ENCODE peak calls at places on chromosomes 2 and 18, in ten cellular contexts. One of them, this sample, is unnamed.

GRCh38 chr18:35278969-35279368 is 11.1 kb downstream of the ZSCAN30 start:
- DNase-seq in HepG2: no peak
- DNase-seq in GM12891: no peak
- DNase-seq in K562: no peak
- DNase-seq in spleen: no peak
- DNase-seq in breast epithelium: no peak
- DNase-seq in sigmoid colon: no peak
- DNase-seq in GM12878: no peak
- DNase-seq in stomach: no peak
- DNase-seq in HCT116: no peak
- DNase-seq in this sample: no peak

GRCh38 chr18:37980556-37980955 is 415.0 kb upstream of the CELF4 start:
- DNase-seq in stomach: no peak
- DNase-seq in spleen: no peak
- DNase-seq in K562: no peak
- DNase-seq in HepG2: no peak
- DNase-seq in HCT116: no peak
- DNase-seq in breast epithelium: no peak
- DNase-seq in GM12891: no peak
- DNase-seq in sigmoid colon: no peak
- DNase-seq in GM12878: no peak
- DNase-seq in this sample: no peak

GRCh38 chr2:108621087-108621559 is 86.9 kb downstream of the LIMS1 start:
- DNase-seq in stomach: peak
- DNase-seq in HCT116: peak
- DNase-seq in K562: peak
- DNase-seq in sigmoid colon: no peak
- DNase-seq in GM12878: no peak
- DNase-seq in GM12891: no peak
- DNase-seq in breast epithelium: peak
- DNase-seq in spleen: peak
- DNase-seq in HepG2: no peak
- DNase-seq in this sample: peak

GRCh38 chr2:177602611-177603164 is 210.1 kb downstream of the AGPS start:
- DNase-seq in HCT116: no peak
- DNase-seq in K562: peak
- DNase-seq in stomach: no peak
- DNase-seq in spleen: no peak
- DNase-seq in HepG2: peak
- DNase-seq in sigmoid colon: no peak
- DNase-seq in breast epithelium: no peak
- DNase-seq in GM12878: no peak
- DNase-seq in GM12891: no peak
- DNase-seq in this sample: no peak

GRCh38 chr2:11701206-11701605 is 31.2 kb upstream of the NTSR2 start:
- DNase-seq in spleen: no peak
- DNase-seq in K562: no peak
- DNase-seq in breast epithelium: no peak
- DNase-seq in GM12891: no peak
- DNase-seq in sigmoid colon: peak
- DNase-seq in GM12878: no peak
- DNase-seq in HCT116: no peak
- DNase-seq in HepG2: no peak
- DNase-seq in stomach: no peak
- DNase-seq in this sample: no peak

GRCh38 chr2:226684563-226684959 is 115.1 kb downstream of the IRS1 start:
- DNase-seq in HepG2: no peak
- DNase-seq in HCT116: no peak
- DNase-seq in spleen: no peak
- DNase-seq in GM12878: no peak
- DNase-seq in GM12891: no peak
- DNase-seq in sigmoid colon: no peak
- DNase-seq in K562: no peak
- DNase-seq in breast epithelium: no peak
- DNase-seq in stomach: no peak
- DNase-seq in this sample: no peak

GRCh38 chr2:207750315-207750714 is 19.4 kb downstream of the FZD5 start:
- DNase-seq in spleen: no peak
- DNase-seq in stomach: no peak
- DNase-seq in GM12878: no peak
- DNase-seq in HCT116: no peak
- DNase-seq in breast epithelium: no peak
- DNase-seq in GM12891: no peak
- DNase-seq in sigmoid colon: no peak
- DNase-seq in K562: no peak
- DNase-seq in HepG2: peak
- DNase-seq in this sample: no peak

GRCh38 chr2:45845058-45845457 is 193.6 kb downstream of the PRKCE start:
- DNase-seq in stomach: no peak
- DNase-seq in HepG2: no peak
- DNase-seq in K562: no peak
- DNase-seq in HCT116: no peak
- DNase-seq in sigmoid colon: no peak
- DNase-seq in GM12891: no peak
- DNase-seq in breast epithelium: no peak
- DNase-seq in spleen: no peak
- DNase-seq in GM12878: no peak
- DNase-seq in this sample: no peak

GRCh38 chr18:22847392-22847791 is 85.7 kb upstream of the RBBP8 start:
- DNase-seq in breast epithelium: no peak
- DNase-seq in spleen: no peak
- DNase-seq in GM12878: no peak
- DNase-seq in stomach: no peak
- DNase-seq in HepG2: no peak
- DNase-seq in sigmoid colon: no peak
- DNase-seq in K562: no peak
- DNase-seq in GM12891: no peak
- DNase-seq in HCT116: no peak
- DNase-seq in this sample: no peak

GRCh38 chr2:44955593-44956449 is 14.3 kb downstream of the SIX3 start:
- DNase-seq in GM12891: peak
- DNase-seq in HepG2: peak
- DNase-seq in spleen: peak
- DNase-seq in K562: peak
- DNase-seq in stomach: peak
- DNase-seq in GM12878: no peak
- DNase-seq in HCT116: peak
- DNase-seq in breast epithelium: peak
- DNase-seq in sigmoid colon: peak
- DNase-seq in this sample: peak

GRCh38 chr2:85736456-85737355 is 17.1 kb upstream of the ATOH8 start:
- DNase-seq in HepG2: no peak
- DNase-seq in K562: no peak
- DNase-seq in HCT116: no peak
- DNase-seq in GM12891: no peak
- DNase-seq in spleen: no peak
- DNase-seq in breast epithelium: no peak
- DNase-seq in sigmoid colon: no peak
- DNase-seq in stomach: no peak
- DNase-seq in GM12878: no peak
- DNase-seq in this sample: no peak

GRCh38 chr2:85737481-85737880 is 16.3 kb upstream of the ATOH8 start:
- DNase-seq in GM12891: no peak
- DNase-seq in GM12878: no peak
- DNase-seq in breast epithelium: peak
- DNase-seq in stomach: peak
- DNase-seq in spleen: no peak
- DNase-seq in sigmoid colon: peak
- DNase-seq in HCT116: no peak
- DNase-seq in K562: no peak
- DNase-seq in HepG2: peak
- DNase-seq in this sample: no peak

GRCh38 chr2:85734015-85734414 is 19.8 kb upstream of the ATOH8 start:
- DNase-seq in sigmoid colon: peak
- DNase-seq in stomach: no peak
- DNase-seq in spleen: no peak
- DNase-seq in GM12878: no peak
- DNase-seq in HepG2: no peak
- DNase-seq in K562: no peak
- DNase-seq in HCT116: no peak
- DNase-seq in breast epithelium: no peak
- DNase-seq in GM12891: no peak
- DNase-seq in this sample: no peak

GRCh38 chr2:85734942-85735608 is 18.7 kb upstream of the ATOH8 start:
- DNase-seq in HepG2: no peak
- DNase-seq in breast epithelium: no peak
- DNase-seq in GM12878: no peak
- DNase-seq in HCT116: no peak
- DNase-seq in spleen: no peak
- DNase-seq in stomach: no peak
- DNase-seq in K562: no peak
- DNase-seq in sigmoid colon: no peak
- DNase-seq in GM12891: no peak
- DNase-seq in this sample: no peak

GRCh38 chr2:85735691-85736090 is 18.1 kb upstream of the ATOH8 start:
- DNase-seq in K562: no peak
- DNase-seq in sigmoid colon: no peak
- DNase-seq in GM12891: no peak
- DNase-seq in HCT116: no peak
- DNase-seq in spleen: no peak
- DNase-seq in GM12878: no peak
- DNase-seq in HepG2: no peak
- DNase-seq in breast epithelium: no peak
- DNase-seq in stomach: no peak
- DNase-seq in this sample: no peak
- TF ChIP-seq POLR2AphosphoS5 in K562: no peak
- TF ChIP-seq POLR2AphosphoS5 in sigmoid colon: no peak
- TF ChIP-seq POLR2AphosphoS5 in GM12891: no peak
- TF ChIP-seq POLR2AphosphoS5 in HCT116: no peak
- TF ChIP-seq POLR2AphosphoS5 in spleen: no peak
- TF ChIP-seq POLR2AphosphoS5 in GM12878: no peak
- TF ChIP-seq POLR2AphosphoS5 in HepG2: no peak
- TF ChIP-seq POLR2AphosphoS5 in breast epithelium: no peak
- TF ChIP-seq POLR2AphosphoS5 in stomach: no peak
- TF ChIP-seq POLR2AphosphoS5 in this sample: no peak

DNA sequence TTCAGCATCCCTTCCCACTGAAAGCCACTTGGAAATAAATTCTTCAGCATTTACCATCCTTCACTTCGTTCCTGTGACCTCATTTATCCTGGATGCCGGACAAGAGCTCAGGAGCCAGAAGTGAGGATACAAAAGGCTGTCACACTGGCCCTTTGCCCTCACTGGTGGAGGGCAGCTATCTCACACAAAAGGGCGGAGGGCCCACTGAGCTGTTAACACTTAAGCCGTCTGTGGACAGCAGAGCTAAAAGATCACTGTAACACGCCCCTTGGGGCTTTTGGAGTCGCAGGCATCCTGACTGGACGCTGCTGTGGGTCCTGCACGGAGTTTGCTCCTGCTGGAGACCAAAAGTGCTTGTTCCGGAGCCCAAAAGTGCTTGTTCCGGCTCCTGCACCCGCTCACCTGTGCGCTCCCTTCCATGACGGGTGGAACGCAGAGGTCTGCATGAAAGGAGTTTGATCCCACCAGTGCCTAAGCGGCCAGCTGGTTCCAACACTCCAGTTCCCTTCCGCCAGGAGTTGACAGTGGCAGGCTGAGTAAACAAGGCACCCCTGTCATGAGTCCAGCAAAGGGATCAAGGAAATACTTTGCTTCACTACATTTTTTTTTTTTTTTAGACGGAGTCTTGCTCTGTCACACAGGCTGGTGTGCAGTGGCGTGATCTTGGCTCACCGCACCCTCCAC is 572.0 kb upstream of the LINC00305 start:
- DNase-seq in HCT116: no peak
- DNase-seq in GM12891: no peak
- DNase-seq in K562: no peak
- DNase-seq in stomach: peak
- DNase-seq in sigmoid colon: no peak
- DNase-seq in spleen: no peak
- DNase-seq in breast epithelium: no peak
- DNase-seq in GM12878: no peak
- DNase-seq in HepG2: peak
- DNase-seq in this sample: no peak
- TF ChIP-seq POLR2A in HCT116: no peak
- TF ChIP-seq POLR2A in GM12891: no peak
- TF ChIP-seq POLR2A in K562: no peak
- TF ChIP-seq POLR2A in stomach: no peak
- TF ChIP-seq POLR2A in sigmoid colon: no peak
- TF ChIP-seq POLR2A in spleen: no peak
- TF ChIP-seq POLR2A in breast epithelium: no peak
- TF ChIP-seq POLR2A in GM12878: no peak
- TF ChIP-seq POLR2A in HepG2: no peak
- TF ChIP-seq POLR2A in this sample: no peak

GRCh38 chr2:27723372-27724144 is 48.0 kb upstream of the MRPL33 start:
- DNase-seq in HCT116: peak
- DNase-seq in stomach: peak
- DNase-seq in HepG2: peak
- DNase-seq in breast epithelium: peak
- DNase-seq in GM12878: no peak
- DNase-seq in spleen: no peak
- DNase-seq in GM12891: no peak
- DNase-seq in K562: peak
- DNase-seq in sigmoid colon: peak
- DNase-seq in this sample: peak
- TF ChIP-seq POLR2AphosphoS5 in HCT116: no peak
- TF ChIP-seq POLR2AphosphoS5 in stomach: peak
- TF ChIP-seq POLR2AphosphoS5 in HepG2: no peak
- TF ChIP-seq POLR2AphosphoS5 in breast epithelium: peak
- TF ChIP-seq POLR2AphosphoS5 in GM12878: no peak
- TF ChIP-seq POLR2AphosphoS5 in spleen: peak
- TF ChIP-seq POLR2AphosphoS5 in GM12891: no peak
- TF ChIP-seq POLR2AphosphoS5 in K562: no peak
- TF ChIP-seq POLR2AphosphoS5 in sigmoid colon: no peak
- TF ChIP-seq POLR2AphosphoS5 in this sample: no peak

GRCh38 chr2:1623906-1624445 is 120.3 kb downstream of the PXDN start:
- DNase-seq in HepG2: no peak
- DNase-seq in HCT116: no peak
- DNase-seq in spleen: peak
- DNase-seq in stomach: no peak
- DNase-seq in GM12891: no peak
- DNase-seq in breast epithelium: no peak
- DNase-seq in sigmoid colon: peak
- DNase-seq in K562: no peak
- DNase-seq in GM12878: no peak
- DNase-seq in this sample: no peak

GRCh38 chr2:1627628-1628371 is 116.5 kb downstream of the PXDN start:
- DNase-seq in breast epithelium: no peak
- DNase-seq in GM12878: no peak
- DNase-seq in HepG2: no peak
- DNase-seq in sigmoid colon: peak
- DNase-seq in spleen: peak
- DNase-seq in stomach: no peak
- DNase-seq in GM12891: no peak
- DNase-seq in HCT116: no peak
- DNase-seq in K562: no peak
- DNase-seq in this sample: no peak

GRCh38 chr2:1622521-1623200 is 121.7 kb downstream of the PXDN start:
- DNase-seq in GM12891: no peak
- DNase-seq in K562: no peak
- DNase-seq in GM12878: no peak
- DNase-seq in sigmoid colon: peak
- DNase-seq in HepG2: no peak
- DNase-seq in stomach: no peak
- DNase-seq in HCT116: no peak
- DNase-seq in breast epithelium: no peak
- DNase-seq in spleen: peak
- DNase-seq in this sample: no peak

GRCh38 chr2:1626271-1626681 is 118.0 kb downstream of the PXDN start:
- DNase-seq in spleen: peak
- DNase-seq in HepG2: no peak
- DNase-seq in HCT116: no peak
- DNase-seq in GM12891: no peak
- DNase-seq in GM12878: no peak
- DNase-seq in stomach: peak
- DNase-seq in sigmoid colon: peak
- DNase-seq in K562: no peak
- DNase-seq in breast epithelium: no peak
- DNase-seq in this sample: no peak

GRCh38 chr2:1625281-1626001 is 118.9 kb downstream of the PXDN start:
- DNase-seq in stomach: no peak
- DNase-seq in GM12891: no peak
- DNase-seq in breast epithelium: peak
- DNase-seq in HepG2: no peak
- DNase-seq in spleen: peak
- DNase-seq in HCT116: peak
- DNase-seq in GM12878: no peak
- DNase-seq in K562: no peak
- DNase-seq in sigmoid colon: peak
- DNase-seq in this sample: peak
- TF ChIP-seq POLR2A in stomach: no peak
- TF ChIP-seq POLR2A in GM12891: no peak
- TF ChIP-seq POLR2A in breast epithelium: no peak
- TF ChIP-seq POLR2A in HepG2: no peak
- TF ChIP-seq POLR2A in spleen: no peak
- TF ChIP-seq POLR2A in HCT116: no peak
- TF ChIP-seq POLR2A in GM12878: no peak
- TF ChIP-seq POLR2A in K562: no peak
- TF ChIP-seq POLR2A in sigmoid colon: no peak
- TF ChIP-seq POLR2A in this sample: no peak

This sample was measured in prostate gland.